ENCODE peak calls at places on chromosome 22, in five cellular contexts. W is fibroblast of pulmonary artery, Z is NCI-H187 treated with DMSO at 0.1 percent for 48 hours, N is GM20000, U is astrocyte of the spinal cord. B is an unnamed sample.

GRCh38 chr22:50153056-50153755 is 17.3 kb upstream of the PANX2 start:
- DNase-seq in Z (no peak), W (no peak), N (no peak), U (no peak), B (no peak)

GRCh38 chr22:37657590-37658132 is 862 bp upstream of the PDXP start:
- DNase-seq in W (no peak), U (no peak), Z (no peak), N (no peak), B (no peak)

GRCh38 chr22:25081409-25081824 is 118.2 kb upstream of the CRYBB3 start:
- DNase-seq in Z (no peak), U (no peak), N (peak), W (peak), B (no peak)

GRCh38 chr22:19885841-19886592 is 31.3 kb upstream of the GNB1L start:
- DNase-seq in W (no peak), U (no peak), N (no peak), Z (no peak), B (no peak)

GRCh38 chr22:19044381-19044780 is 77.8 kb downstream of the DGCR2 start:
- DNase-seq in Z (no peak), U (no peak), W (no peak), N (no peak), B (no peak)

GRCh38 chr22:36829370-36830002 is 12.7 kb upstream of the PVALB start:
- DNase-seq in N (no peak), Z (peak), U (no peak), W (no peak), B (no peak)

GRCh38 chr22:38305481-38306448 is 11.5 kb downstream of the CSNK1E start:
- DNase-seq in W (peak), U (peak), Z (no peak), N (peak), B (peak)

GRCh38 chr22:38259370-38259769 is 13.4 kb downstream of the TMEM184B start:
- DNase-seq in N (no peak), Z (no peak), W (no peak), U (no peak), B (no peak)

GRCh38 chr22:42868751-42869251 is 11.7 kb upstream of the ARFGAP3 start:
- DNase-seq in N (no peak), W (no peak), Z (no peak), U (peak), B (no peak)